ENCODE peak calls at places on chromosomes 3 and 15, in seven cellular contexts. S, J, E, U, C, V and Z are unnamed samples.

GRCh38 chr3:197478746-197479668 is 76.8 kb downstream of the BDH1 start:
- DNase-seq in C (no peak), S (peak), U (no peak), V (no peak), J (no peak), E (no peak), Z (no peak)

GRCh38 chr3:171125010-171125409 is 98.5 kb upstream of the SLC2A2 start:
- DNase-seq in V (no peak), C (no peak), E (no peak), S (no peak), U (no peak), J (no peak), Z (no peak)

GRCh38 chr3:28846948-28847527 is 433.8 kb upstream of the RBMS3 start:
- DNase-seq in C (no peak), V (no peak), S (no peak), E (no peak), U (no peak), J (no peak), Z (no peak)

GRCh38 chr15:98401029-98401428 is 247.3 kb upstream of the IGF1R start:
- DNase-seq in E (no peak), C (no peak), V (no peak), U (no peak), J (peak), S (no peak), Z (no peak)

GRCh38 chr3:68876112-68876713 is 56.1 kb downstream of the TAFA4 start:
- DNase-seq in V (peak), C (peak), J (no peak), U (no peak), S (peak), E (peak), Z (peak)

GRCh38 chr3:37386627-37387230 is 212.3 kb upstream of the LRRFIP2 start:
- DNase-seq in J (no peak), S (no peak), V (no peak), E (no peak), C (no peak), U (no peak), Z (no peak)

GRCh38 chr3:62128028-62128427 is 245.3 kb downstream of the FEZF2 start:
- DNase-seq in V (no peak), U (no peak), S (no peak), C (no peak), E (no peak), J (peak), Z (no peak)

GRCh38 chr3:127107002-127107401 is 85.9 kb upstream of the PRR23E start:
- DNase-seq in C (no peak), J (no peak), S (no peak), V (no peak), E (no peak), U (no peak), Z (no peak)

GRCh38 chr15:36106640-36107335 is 472.6 kb upstream of the CDIN1 start:
- DNase-seq in U (no peak), V (no peak), C (no peak), S (no peak), E (no peak), J (no peak), Z (no peak)

GRCh38 chr15:80309769-80310384 is 57.9 kb upstream of the CTXND1 start:
- DNase-seq in E (no peak), S (peak), U (no peak), J (no peak), C (peak), V (peak), Z (no peak)

GRCh38 chr3:71150293-71150954 is 433.1 kb downstream of the FOXP1 start:
- DNase-seq in V (no peak), J (no peak), S (no peak), E (no peak), U (no peak), C (no peak), Z (no peak)

GRCh38 chr3:106699093-106699492 is 678.1 kb upstream of the CCDC54 start:
- DNase-seq in E (no peak), S (no peak), C (no peak), J (no peak), U (no peak), V (no peak), Z (no peak)

GRCh38 chr3:133570139-133570936 is 3.1 kb upstream of the CDV3 start:
- DNase-seq in E (no peak), V (peak), J (no peak), C (no peak), U (no peak), S (peak), Z (no peak)

GRCh38 chr3:145017959-145018358 is 1046.3 kb downstream of the DIPK2A start:
- DNase-seq in U (no peak), V (no peak), C (no peak), S (peak), E (no peak), J (no peak), Z (no peak)

GRCh38 chr3:108223928-108224327 is 1.7 kb upstream of the IFT57 start:
- DNase-seq in J (no peak), U (no peak), E (no peak), C (no peak), S (no peak), V (no peak), Z (no peak)

GRCh38 chr3:60030982-60031381 is 981.2 kb upstream of the CFAP20DC start:
- DNase-seq in U (no peak), C (no peak), J (no peak), V (no peak), S (no peak), E (no peak), Z (no peak)

GRCh38 chr15:58355965-58356358 is 75.8 kb upstream of the LIPC start:
- DNase-seq in J (no peak), S (no peak), U (no peak), E (no peak), V (no peak), C (no peak), Z (no peak)

GRCh38 chr15:51576911-51577500 is 45.6 kb downstream of the DMXL2 start:
- DNase-seq in J (no peak), C (peak), S (peak), V (no peak), U (no peak), E (no peak), Z (no peak)

GRCh38 chr3:195546130-195546560 is 3.0 kb upstream of the PPP1R2 start:
- DNase-seq in S (peak), U (peak), C (no peak), V (peak), J (no peak), E (peak), Z (no peak)

GRCh38 chr3:27554706-27555105 is 70.5 kb upstream of the SLC4A7 start:
- DNase-seq in E (no peak), J (no peak), C (no peak), U (no peak), V (no peak), S (no peak), Z (no peak)

GRCh38 chr3:44001072-44001471 is 240.6 kb upstream of the TOPAZ1 start:
- DNase-seq in V (no peak), S (peak), U (no peak), C (no peak), J (no peak), E (no peak), Z (no peak)

GRCh38 chr3:46405301-46406079 is 1.4 kb downstream of the CCR5AS start:
- DNase-seq in S (peak), U (peak), V (no peak), J (no peak), E (no peak), C (no peak), Z (peak)

GRCh38 chr3:71201939-71202338 is 381.6 kb downstream of the FOXP1 start:
- DNase-seq in J (peak), S (peak), E (no peak), C (no peak), V (no peak), U (peak), Z (peak)

GRCh38 chr3:56969851-56970250 is 90.6 kb upstream of the SPATA12 start:
- DNase-seq in E (no peak), C (no peak), J (no peak), S (no peak), U (no peak), V (no peak), Z (no peak)

GRCh38 chr3:102529452-102529851 is 94.6 kb downstream of the ZPLD1 start:
- DNase-seq in C (no peak), S (peak), J (no peak), U (no peak), V (no peak), E (peak), Z (no peak)

DNA sequence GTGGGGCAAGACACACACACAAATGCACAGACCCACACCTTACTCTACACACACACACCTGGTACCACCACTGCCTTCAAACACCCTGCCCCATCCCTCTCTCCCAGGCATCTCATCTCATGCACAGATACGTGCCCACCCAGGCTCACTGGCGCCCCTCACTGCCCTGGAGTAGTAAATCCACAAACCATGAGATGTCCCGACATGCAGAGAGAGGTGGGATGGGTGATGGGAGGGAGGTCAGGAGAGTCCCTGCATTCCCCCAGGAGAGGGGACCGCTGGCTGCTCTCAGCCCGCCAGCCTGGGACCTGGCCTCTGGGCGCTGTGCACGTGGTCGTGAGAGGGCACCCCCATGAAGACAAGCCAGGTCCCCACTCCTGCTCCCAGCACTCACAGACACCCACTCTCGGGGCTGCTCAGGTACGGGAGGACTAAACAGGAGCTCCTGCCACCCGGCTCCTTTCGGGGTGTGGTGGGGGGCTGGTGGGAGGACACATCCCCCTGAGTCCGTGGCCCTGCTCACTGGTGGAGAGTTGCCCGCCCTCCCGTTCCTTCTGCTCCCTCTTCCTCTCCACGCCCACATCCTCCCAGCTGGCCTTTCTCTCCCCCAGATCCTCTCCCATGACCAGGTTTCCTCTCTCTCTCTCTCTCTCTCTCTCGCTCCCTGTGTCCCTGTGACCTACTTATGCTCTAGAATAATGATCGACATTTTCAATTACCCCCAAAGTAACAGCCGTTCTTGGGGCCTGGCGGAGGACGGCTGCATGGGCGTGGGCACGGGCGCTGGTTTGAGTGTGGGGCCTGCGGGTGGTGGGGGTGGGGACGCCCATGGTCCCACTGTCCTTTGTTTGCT is 18.8 kb upstream of the CSPG4 start:
- DNase-seq in S (no peak), E (no peak), C (peak), V (no peak), J (no peak), U (no peak), Z (no peak)
- H3K4me3 ChIP-seq in S (no peak), E (no peak), C (no peak), V (no peak), J (no peak), U (no peak), Z (no peak)

DNA sequence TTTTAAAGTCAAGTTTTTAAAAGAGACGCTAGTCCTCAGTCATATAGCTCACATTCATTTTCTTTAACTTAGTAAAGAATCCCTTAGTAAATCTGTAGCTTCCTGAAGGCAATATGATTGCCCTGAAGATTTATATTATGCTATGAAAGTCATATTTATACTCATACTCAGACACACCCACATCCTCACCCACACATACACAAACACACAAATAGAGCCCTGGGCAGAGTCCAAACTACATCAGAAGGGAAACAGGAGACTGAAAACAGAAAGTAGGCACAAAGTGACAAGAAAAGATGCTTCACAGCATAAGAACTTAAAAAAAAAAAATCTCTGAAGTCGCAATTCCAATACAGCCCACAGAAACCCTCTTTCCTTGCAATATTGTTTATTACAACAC is 1149.0 kb downstream of the SI start:
- DNase-seq in S (no peak), V (no peak), E (no peak), J (no peak), C (no peak), U (no peak), Z (no peak)
- H3K27ac ChIP-seq in S (no peak), V (no peak), E (no peak), J (no peak), C (no peak), U (no peak), Z (no peak)

GRCh38 chr3:32844914-32845313 is 27.1 kb downstream of the TRIM71 start:
- DNase-seq in V (no peak), U (no peak), J (no peak), E (no peak), C (no peak), S (peak), Z (no peak)
- H3K4me3 ChIP-seq in V (no peak), U (no peak), J (no peak), E (no peak), C (no peak), S (no peak), Z (no peak)

GRCh38 chr3:48409291-48410201 is 20.3 kb downstream of the PLXNB1 start:
- DNase-seq in V (no peak), C (no peak), E (no peak), S (no peak), J (peak), U (no peak), Z (peak)
- H3K27ac ChIP-seq in V (no peak), C (no peak), E (no peak), S (no peak), J (no peak), U (no peak), Z (no peak)

GRCh38 chr15:82737975-82738374 is 28.3 kb upstream of the AP3B2 start:
- DNase-seq in E (no peak), C (peak), V (no peak), S (peak), U (no peak), J (no peak), Z (no peak)
- H3K4me3 ChIP-seq in E (no peak), C (no peak), V (no peak), S (no peak), U (no peak), J (no peak), Z (no peak)

DNA sequence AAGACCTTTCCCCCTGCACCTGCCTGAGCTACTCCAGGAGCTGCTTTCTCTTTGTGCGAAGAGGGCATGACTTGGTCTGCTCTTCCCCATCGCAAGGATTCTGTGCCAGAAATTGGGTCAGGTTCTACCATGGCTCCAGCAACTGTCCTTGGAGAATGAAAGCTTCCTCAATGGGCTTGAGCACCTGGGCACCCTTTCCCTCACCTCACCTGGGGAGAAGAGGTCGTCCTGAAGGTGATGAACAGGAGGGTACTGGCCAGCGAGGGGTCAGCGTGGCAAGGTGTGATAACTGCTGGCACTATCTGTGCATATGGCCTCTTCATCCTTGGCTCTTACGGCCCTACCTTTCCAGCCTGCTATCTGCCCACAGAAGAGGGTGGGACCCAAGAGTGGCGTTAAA is 899 bp upstream of the RBM15B start:
- DNase-seq in U (no peak), C (no peak), S (no peak), E (no peak), J (no peak), V (no peak), Z (no peak)
- H3K27ac ChIP-seq in U (peak), C (peak), S (no peak), E (peak), J (peak), V (peak), Z (peak)

GRCh38 chr3:194306771-194307640 is 44.1 kb downstream of the CPN2 start:
- DNase-seq in E (no peak), V (no peak), U (peak), J (no peak), S (no peak), C (no peak), Z (no peak)
- H3K4me3 ChIP-seq in E (no peak), V (no peak), U (no peak), J (no peak), S (no peak), C (no peak), Z (no peak)